ENCODE peak calls at places on chromosomes 2 and 18, in eight cellular contexts. K, S, U, C, E, Q, V and N are unnamed samples.

GRCh38 chr2:63643486-63643885 is 54.7 kb downstream of the MDH1 start:
- DNase-seq in V (no peak), U (peak; percentile 28), C (no peak), K (no peak), S (no peak), E (no peak), Q (no peak), N (no peak)

GRCh38 chr2:134714228-134714627 is 4.6 kb downstream of the TMEM163 start:
- DNase-seq in K (peak; percentile 16), V (no peak), S (no peak), C (no peak), Q (no peak), U (no peak), E (no peak), N (no peak)

GRCh38 chr2:164782323-164782722 is 59.3 kb downstream of the COBLL1 start:
- DNase-seq in V (no peak), C (no peak), S (no peak), K (no peak), Q (no peak), E (peak; percentile 82), U (peak; percentile 42), N (no peak)

GRCh38 chr2:125405816-125406215 is 1250.1 kb upstream of the GYPC start:
- DNase-seq in K (no peak), E (peak; percentile 86), U (peak; percentile 69), C (no peak), V (no peak), S (peak; percentile 89), Q (no peak), N (no peak)

GRCh38 chr2:226730487-226730886 is 69.1 kb downstream of the IRS1 start:
- DNase-seq in U (no peak), K (no peak), E (no peak), S (no peak), Q (no peak), V (no peak), C (no peak), N (peak; percentile 55)

GRCh38 chr18:48408111-48408726 is 964 bp downstream of the ZBTB7C start:
- DNase-seq in Q (no peak), C (peak; percentile 40), K (no peak), U (no peak), V (no peak), S (no peak), E (no peak), N (peak; percentile 59)

GRCh38 chr18:80033181-80034067 is 810 bp upstream of the RBFA start:
- DNase-seq in E (peak; percentile 4), U (peak; percentile 21), S (no peak), C (no peak), V (peak; percentile 87), K (no peak), Q (peak; percentile 86), N (no peak)

GRCh38 chr18:46322411-46322891 is 218.3 kb downstream of the HAUS1 start:
- DNase-seq in U (peak; percentile 44), S (no peak), K (no peak), Q (no peak), C (no peak), E (peak; percentile 66), V (no peak), N (no peak)

GRCh38 chr18:47798366-47798765 is 132.1 kb downstream of the SMAD2 start:
- DNase-seq in C (no peak), K (no peak), U (no peak), S (no peak), Q (no peak), V (no peak), E (no peak), N (no peak)

GRCh38 chr2:42008241-42008911 is 39.4 kb upstream of the PKDCC start:
- DNase-seq in C (no peak), V (no peak), U (peak; percentile 1), K (no peak), E (peak; percentile 27), Q (no peak), S (no peak), N (no peak)

GRCh38 chr18:12336887-12337286 is 28.8 kb downstream of the TUBB6 start:
- DNase-seq in E (peak; percentile 70), K (no peak), V (no peak), Q (no peak), C (no peak), S (no peak), U (no peak), N (no peak)

GRCh38 chr2:197647961-197648690 is 27.3 kb downstream of the RFTN2 start:
- DNase-seq in S (no peak), K (no peak), V (no peak), C (no peak), U (no peak), E (no peak), Q (no peak), N (no peak)

GRCh38 chr2:15685143-15685542 is 93.5 kb downstream of the DDX1 start:
- DNase-seq in E (no peak), V (no peak), S (no peak), U (no peak), Q (no peak), C (no peak), K (no peak), N (no peak)

GRCh38 chr2:207357216-207357615 is 172.5 kb upstream of the CREB1 start:
- DNase-seq in V (no peak), E (no peak), K (no peak), S (no peak), C (no peak), U (peak; percentile 18), Q (no peak), N (no peak)

GRCh38 chr2:121468936-121469335 is 61.7 kb upstream of the RNU4ATAC start:
- DNase-seq in C (no peak), S (no peak), E (no peak), Q (no peak), U (no peak), K (no peak), V (no peak), N (no peak)

GRCh38 chr2:68771211-68771721 is 36.7 kb downstream of the ARHGAP25 start:
- DNase-seq in S (no peak), E (no peak), U (no peak), V (no peak), Q (no peak), K (no peak), C (no peak), N (no peak)

GRCh38 chr2:106963893-106964292 is 77.9 kb upstream of the ST6GAL2 start:
- DNase-seq in C (no peak), V (no peak), U (no peak), K (no peak), E (no peak), S (no peak), Q (no peak), N (no peak)

GRCh38 chr2:220134756-220135534 is 507.5 kb downstream of the SLC4A3 start:
- DNase-seq in V (no peak), Q (no peak), E (peak; percentile 55), S (no peak), K (no peak), C (no peak), U (no peak), N (no peak)

GRCh38 chr2:30690126-30690561 is 117.1 kb downstream of the CAPN13 start:
- DNase-seq in E (no peak), U (no peak), K (no peak), C (no peak), V (no peak), Q (no peak), S (no peak), N (no peak)

GRCh38 chr2:39530423-39530866 is 93.4 kb upstream of the MAP4K3 start:
- DNase-seq in C (no peak), S (peak; percentile 47), U (no peak), K (no peak), E (peak; percentile 45), Q (no peak), V (no peak), N (no peak)

GRCh38 chr18:37654711-37655369 is 89.2 kb upstream of the CELF4 start:
- DNase-seq in C (no peak), E (no peak), K (no peak), V (no peak), S (no peak), Q (no peak), U (no peak), N (no peak)

GRCh38 chr2:9235388-9236344 is 29.1 kb downstream of the ASAP2 start:
- DNase-seq in C (no peak), U (peak; percentile 74), Q (no peak), V (no peak), S (no peak), K (no peak), E (peak; percentile 71), N (no peak)

GRCh38 chr2:75862547-75862946 is 151.8 kb upstream of the GCFC2 start:
- DNase-seq in S (no peak), V (no peak), Q (no peak), U (no peak), E (no peak), K (no peak), C (no peak), N (no peak)

GRCh38 chr2:98768765-98769476 is 38.0 kb upstream of the MGAT4A start:
- DNase-seq in S (no peak), K (no peak), C (no peak), Q (no peak), U (no peak), E (peak; percentile 62), V (no peak), N (no peak)

GRCh38 chr2:106032676-106033075 is 161.4 kb downstream of the UXS1 start:
- DNase-seq in Q (no peak), U (no peak), C (no peak), E (no peak), S (no peak), V (no peak), K (no peak), N (no peak)

GRCh38 chr2:151996243-151997003 is 102.4 kb downstream of the CACNB4 start:
- DNase-seq in K (no peak), E (no peak), V (no peak), S (no peak), U (no peak), C (no peak), Q (no peak), N (no peak)

GRCh38 chr2:56009758-56010534 is 86.4 kb upstream of the EFEMP1 start:
- DNase-seq in V (no peak), S (peak; percentile 22), C (no peak), U (peak; percentile 8), E (peak; percentile 60), K (no peak), Q (no peak), N (no peak)

GRCh38 chr18:2316686-2317308 is 254.5 kb downstream of the METTL4 start:
- DNase-seq in K (no peak), S (no peak), U (no peak), Q (no peak), C (no peak), V (no peak), E (no peak), N (no peak)

GRCh38 chr2:181411105-181411849 is 45.9 kb upstream of the ITGA4 start:
- DNase-seq in K (no peak), V (no peak), S (no peak), E (no peak), U (no peak), Q (no peak), C (no peak), N (no peak)

GRCh38 chr2:112055833-112056625 is 960 bp downstream of the TMEM87B start:
- DNase-seq in Q (peak; percentile 40), K (peak; percentile 37), S (peak; percentile 95), U (peak; percentile 80), C (peak; percentile 67), V (peak; percentile 26), E (peak; percentile 92), N (peak; percentile 70)

GRCh38 chr2:101717041-101717817 is 19.7 kb downstream of the MAP4K4 start:
- DNase-seq in V (peak; percentile 58), Q (no peak), S (no peak), K (peak; percentile 66), C (no peak), E (no peak), U (no peak), N (no peak)

GRCh38 chr2:143581989-143582719 is 452.9 kb downstream of the ARHGAP15 start:
- DNase-seq in Q (no peak), K (no peak), E (peak; percentile 5), C (no peak), S (no peak), U (no peak), V (no peak), N (no peak)

GRCh38 chr18:67243799-67244587 is 272.5 kb downstream of the DSEL start:
- DNase-seq in S (no peak), E (peak; percentile 21), U (no peak), Q (no peak), V (peak; percentile 25), C (no peak), K (no peak), N (no peak)

GRCh38 chr2:181457741-181458425 is 697 bp downstream of the ITGA4 start:
- DNase-seq in Q (no peak), C (peak; percentile 13), E (no peak), K (peak; percentile 63), S (peak; percentile 46), U (no peak), V (peak; percentile 48), N (peak; percentile 21)